ENCODE peak calls at places on chromosomes 3 and 15, in ten cellular contexts. Y is body of pancreas, E is HCT116, T is heart left ventricle, S is lower leg skin, F is uterus, B is A549, I is stomach, X is HepG2, P is gastrocnemius medialis. L is an unnamed sample.

GRCh38 chr15:100687532-100688215 is 85.3 kb downstream of the ASB7 start:
- DNase-seq in Y (no peak), E (no peak), T (no peak), S (no peak), F (peak), B (no peak), I (no peak), X (no peak), P (no peak), L (no peak)

GRCh38 chr3:8441969-8442559 is 59.6 kb upstream of the LMCD1 start:
- DNase-seq in Y (peak), E (peak), T (no peak), S (peak), F (no peak), B (peak), I (no peak), X (peak), P (no peak), L (no peak)

GRCh38 chr3:53650424-53650823 is 156.0 kb downstream of the CACNA1D start:
- DNase-seq in Y (no peak), E (no peak), T (no peak), S (no peak), F (no peak), B (no peak), I (no peak), X (no peak), P (no peak), L (no peak)

GRCh38 chr3:143806043-143806442 is 42.2 kb downstream of the SLC9A9 start:
- DNase-seq in Y (no peak), E (no peak), T (no peak), S (no peak), F (no peak), B (no peak), I (no peak), X (no peak), P (no peak), L (no peak)

GRCh38 chr15:49621327-49622210 is 721 bp downstream of the DTWD1 start:
- DNase-seq in Y (peak), E (no peak), T (no peak), S (no peak), F (no peak), B (peak), I (no peak), X (no peak), P (no peak), L (no peak)

GRCh38 chr3:122942937-122943827 is 84.4 kb downstream of the SEMA5B start:
- DNase-seq in Y (peak), E (peak), T (peak), S (peak), F (peak), B (peak), I (peak), X (peak), P (peak), L (peak)

GRCh38 chr15:92879949-92880725 is 20.0 kb upstream of the CHD2 start:
- DNase-seq in Y (no peak), E (no peak), T (no peak), S (no peak), F (no peak), B (no peak), I (no peak), X (no peak), P (no peak), L (no peak)

GRCh38 chr3:184480831-184481230 is 80.8 kb upstream of the EPHB3 start:
- DNase-seq in Y (no peak), E (no peak), T (no peak), S (no peak), F (no peak), B (no peak), I (no peak), X (no peak), P (no peak), L (no peak)

GRCh38 chr3:115616461-115616860 is 6.8 kb upstream of the GAP43 start:
- DNase-seq in Y (no peak), E (no peak), T (no peak), S (no peak), F (no peak), B (no peak), I (no peak), X (no peak), P (no peak), L (no peak)

GRCh38 chr3:104987859-104988258 is 378.9 kb upstream of the ALCAM start:
- DNase-seq in Y (no peak), E (no peak), T (no peak), S (no peak), F (no peak), B (peak), I (no peak), X (no peak), P (no peak), L (no peak)

GRCh38 chr3:13479332-13479581 is 849 bp upstream of the HDAC11 start:
- DNase-seq in Y (peak), E (no peak), T (peak), S (no peak), F (peak), B (no peak), I (peak), X (peak), P (no peak), L (no peak)

GRCh38 chr3:155078959-155079794 is 942 bp upstream of the MME start:
- DNase-seq in Y (no peak), E (no peak), T (no peak), S (no peak), F (no peak), B (no peak), I (no peak), X (no peak), P (no peak), L (no peak)

GRCh38 chr3:122294365-122294764 is 30.7 kb upstream of the CSTA start:
- DNase-seq in Y (peak), E (no peak), T (no peak), S (no peak), F (no peak), B (no peak), I (no peak), X (no peak), P (no peak), L (no peak)

GRCh38 chr3:147191795-147192385 is 214.5 kb downstream of the ZIC4 start:
- DNase-seq in Y (peak), E (peak), T (no peak), S (peak), F (no peak), B (peak), I (no peak), X (peak), P (no peak), L (no peak)

GRCh38 chr3:188244395-188244861 is 90.5 kb downstream of the LPP start:
- DNase-seq in Y (no peak), E (peak), T (no peak), S (no peak), F (no peak), B (peak), I (no peak), X (no peak), P (no peak), L (no peak)

GRCh38 chr15:40927497-40928346 is 1.4 kb upstream of the DLL4 start:
- DNase-seq in Y (no peak), E (no peak), T (no peak), S (no peak), F (no peak), B (no peak), I (no peak), X (no peak), P (no peak), L (peak)

GRCh38 chr3:157282261-157283191 is 122.6 kb upstream of the CCNL1 start:
- DNase-seq in Y (no peak), E (no peak), T (no peak), S (peak), F (peak), B (no peak), I (no peak), X (no peak), P (peak), L (no peak)

GRCh38 chr15:60804986-60805949 is 326.3 kb upstream of the ICE2 start:
- DNase-seq in Y (peak), E (no peak), T (no peak), S (peak), F (no peak), B (peak), I (no peak), X (no peak), P (no peak), L (no peak)

GRCh38 chr15:57685316-57685715 is 21.2 kb upstream of the POLR2M start:
- DNase-seq in Y (no peak), E (no peak), T (no peak), S (no peak), F (no peak), B (no peak), I (no peak), X (no peak), P (no peak), L (no peak)

GRCh38 chr3:79724206-79724605 is 43.6 kb downstream of the ROBO1 start:
- DNase-seq in Y (no peak), E (no peak), T (no peak), S (no peak), F (no peak), B (peak), I (no peak), X (peak), P (no peak), L (no peak)

GRCh38 chr3:48765376-48765775 is 48.4 kb upstream of the IP6K2 start:
- DNase-seq in Y (no peak), E (no peak), T (no peak), S (no peak), F (no peak), B (peak), I (peak), X (peak), P (no peak), L (no peak)

GRCh38 chr3:66463734-66464511 is 36.9 kb downstream of the LRIG1 start:
- DNase-seq in Y (no peak), E (no peak), T (no peak), S (no peak), F (no peak), B (no peak), I (no peak), X (no peak), P (no peak), L (no peak)

GRCh38 chr3:128970741-128971048 is 23.2 kb downstream of the CFAP92 start:
- DNase-seq in Y (no peak), E (no peak), T (no peak), S (no peak), F (no peak), B (no peak), I (no peak), X (no peak), P (no peak), L (no peak)

GRCh38 chr3:72539856-72540255 is 308.4 kb downstream of the SHQ1 start:
- DNase-seq in Y (no peak), E (no peak), T (no peak), S (no peak), F (no peak), B (no peak), I (no peak), X (no peak), P (no peak), L (no peak)

GRCh38 chr3:9168230-9168629 is 81.2 kb downstream of the SRGAP3 start:
- DNase-seq in Y (no peak), E (no peak), T (no peak), S (no peak), F (no peak), B (no peak), I (no peak), X (no peak), P (no peak), L (peak)

GRCh38 chr3:45993421-45994027 is 2.1 kb downstream of the FYCO1 start:
- DNase-seq in Y (no peak), E (no peak), T (no peak), S (no peak), F (no peak), B (no peak), I (no peak), X (no peak), P (no peak), L (no peak)
- H3K4me3 ChIP-seq in Y (no peak), E (no peak), T (no peak), S (no peak), F (no peak), B (no peak), I (no peak), X (no peak), P (no peak), L (no peak)

GRCh38 chr3:23202921-23203650 is at the start of gene UBE2E2:
- DNase-seq in Y (peak), E (no peak), T (peak), S (peak), F (peak), B (peak), I (peak), X (no peak), P (peak), L (peak)
- TF ChIP-seq POLR2A in Y (peak), E (no peak), T (no peak), S (no peak), F (peak), B (peak), I (no peak), X (no peak), P (peak), L (no peak)

DNA sequence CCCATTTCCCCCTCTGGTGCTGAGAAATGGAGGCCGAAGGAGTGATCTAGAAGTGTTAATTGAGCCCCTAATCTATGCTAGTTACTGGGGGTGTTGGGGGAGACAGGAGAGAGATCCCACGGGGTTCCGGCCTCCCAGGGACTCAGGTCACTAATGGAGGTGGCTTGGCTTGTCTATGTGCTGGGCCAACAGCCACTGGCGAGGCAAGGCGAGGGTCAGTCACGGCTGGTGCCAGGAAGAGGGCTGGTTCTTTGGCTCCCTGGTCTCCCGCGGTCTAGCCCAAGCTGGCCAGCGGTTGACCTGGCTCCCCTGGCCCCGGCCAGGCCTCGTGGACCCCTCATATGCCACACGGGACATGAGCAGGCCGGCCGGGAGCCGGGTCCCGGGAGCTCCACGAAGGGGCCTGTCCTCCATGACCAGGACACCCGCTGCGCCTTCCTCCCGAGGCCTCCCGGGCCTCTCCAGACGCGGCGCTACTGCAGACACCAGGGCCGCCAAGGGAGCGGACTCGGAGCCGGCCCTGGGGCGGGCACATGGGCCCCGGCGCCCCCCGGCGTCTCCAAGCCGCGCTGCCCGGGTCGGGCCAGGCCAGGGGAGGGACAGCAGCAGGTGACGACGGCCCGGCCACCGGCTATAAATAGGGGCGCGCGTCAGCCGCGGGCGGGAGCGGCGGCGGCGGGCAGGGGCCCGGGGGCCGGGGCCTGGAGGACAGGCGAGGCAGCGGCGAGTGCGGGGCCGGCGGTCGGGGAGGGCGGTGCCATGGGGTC is at the start of gene ALPK3:
- DNase-seq in Y (peak), E (no peak), T (peak), S (no peak), F (peak), B (no peak), I (peak), X (no peak), P (peak), L (no peak)
- TF ChIP-seq CTCF in Y (no peak), E (no peak), T (peak), S (no peak), F (no peak), B (no peak), I (no peak), X (no peak), P (peak), L (no peak)

GRCh38 chr3:64109438-64109837 is 86.1 kb upstream of the PSMD6 start:
- DNase-seq in Y (no peak), E (no peak), T (no peak), S (no peak), F (no peak), B (peak), I (no peak), X (peak), P (no peak), L (no peak)
- H3K4me3 ChIP-seq in Y (no peak), E (no peak), T (no peak), S (no peak), F (no peak), B (no peak), I (no peak), X (no peak), P (no peak), L (no peak)

L was measured in spleen.